ENCODE peak calls at places on chromosome 6, in four cellular contexts. M is NCI-H524, U is progenitor cell of endocrine pancreas, S is aorta. A is an unnamed sample.

GRCh38 chr6:111238464-111239119 is 151.3 kb downstream of the SLC16A10 start:
- DNase-seq in M (no peak), U (no peak), S (no peak), A (no peak)

GRCh38 chr6:147205690-147206600 is 1.7 kb downstream of the STXBP5 start:
- DNase-seq in M (no peak), U (no peak), S (no peak), A (no peak)

GRCh38 chr6:5036309-5036708 is 32.5 kb upstream of the RPP40 start:
- DNase-seq in M (peak), U (peak), S (no peak), A (no peak)

GRCh38 chr6:56714982-56715456 is 72.3 kb upstream of the DST start:
- DNase-seq in M (peak), U (no peak), S (no peak), A (peak)

GRCh38 chr6:55212147-55212546 is 37.8 kb downstream of the HCRTR2 start:
- DNase-seq in M (no peak), U (no peak), S (no peak), A (no peak)

GRCh38 chr6:125363360-125364121 is 61.8 kb upstream of the HDDC2 start:
- DNase-seq in M (peak), U (peak), S (peak), A (no peak)

GRCh38 chr6:53065266-53066058 is at the start of gene FBXO9:
- DNase-seq in M (peak), U (peak), S (peak), A (peak)

GRCh38 chr6:63637865-63638445 is 2.4 kb downstream of the PHF3 start:
- DNase-seq in M (no peak), U (no peak), S (no peak), A (no peak)

GRCh38 chr6:19804362-19805145 is 32.6 kb upstream of the ID4 start:
- DNase-seq in M (peak), U (peak), S (peak), A (peak)

GRCh38 chr6:19979059-19979458 is 141.9 kb downstream of the ID4 start:
- DNase-seq in M (no peak), U (no peak), S (no peak), A (no peak)